ENCODE peak calls at places on chromosomes 6 and 20, in nine cellular contexts. One of them, this sample, is unnamed.

GRCh38 chr6:145453376-145453775 is 281.9 kb downstream of the EPM2A start:
- DNase-seq in H54: no peak
- DNase-seq in SW480: no peak
- DNase-seq in upper lobe of right lung: no peak
- DNase-seq in GM18507: no peak
- DNase-seq in NB4: no peak
- DNase-seq in GM03348: no peak
- DNase-seq in CD8-positive, alpha-beta T cell: no peak
- DNase-seq in skeletal muscle cell: no peak
- DNase-seq in this sample: no peak

GRCh38 chr6:1328129-1328528 is 16.2 kb downstream of the FOXQ1 start:
- DNase-seq in H54: no peak
- DNase-seq in SW480: no peak
- DNase-seq in upper lobe of right lung: no peak
- DNase-seq in GM18507: no peak
- DNase-seq in NB4: no peak
- DNase-seq in GM03348: no peak
- DNase-seq in CD8-positive, alpha-beta T cell: no peak
- DNase-seq in skeletal muscle cell: no peak
- DNase-seq in this sample: no peak

GRCh38 chr20:58705525-58705924 is 12.9 kb downstream of the NPEPL1 start:
- DNase-seq in H54: no peak
- DNase-seq in SW480: no peak
- DNase-seq in upper lobe of right lung: no peak
- DNase-seq in GM18507: no peak
- DNase-seq in NB4: no peak
- DNase-seq in GM03348: no peak
- DNase-seq in CD8-positive, alpha-beta T cell: no peak
- DNase-seq in skeletal muscle cell: no peak
- DNase-seq in this sample: no peak

GRCh38 chr6:154080434-154081189 is 41.6 kb downstream of the OPRM1 start:
- DNase-seq in H54: no peak
- DNase-seq in SW480: no peak
- DNase-seq in upper lobe of right lung: no peak
- DNase-seq in GM18507: no peak
- DNase-seq in NB4: no peak
- DNase-seq in GM03348: no peak
- DNase-seq in CD8-positive, alpha-beta T cell: no peak
- DNase-seq in skeletal muscle cell: no peak
- DNase-seq in this sample: no peak

GRCh38 chr20:49634116-49634515 is 66.2 kb upstream of the PTGIS start:
- DNase-seq in H54: no peak
- DNase-seq in SW480: no peak
- DNase-seq in upper lobe of right lung: no peak
- DNase-seq in GM18507: no peak
- DNase-seq in NB4: no peak
- DNase-seq in GM03348: no peak
- DNase-seq in CD8-positive, alpha-beta T cell: no peak
- DNase-seq in skeletal muscle cell: no peak
- DNase-seq in this sample: no peak

GRCh38 chr6:99195986-99196655 is 153.4 kb downstream of the FAXC start:
- DNase-seq in H54: no peak
- DNase-seq in SW480: no peak
- DNase-seq in upper lobe of right lung: no peak
- DNase-seq in GM18507: no peak
- DNase-seq in NB4: no peak
- DNase-seq in GM03348: no peak
- DNase-seq in CD8-positive, alpha-beta T cell: no peak
- DNase-seq in skeletal muscle cell: no peak
- DNase-seq in this sample: no peak

GRCh38 chr20:59386819-59387218 is 86.4 kb downstream of the EDN3 start:
- DNase-seq in H54: no peak
- DNase-seq in SW480: no peak
- DNase-seq in upper lobe of right lung: no peak
- DNase-seq in GM18507: no peak
- DNase-seq in NB4: no peak
- DNase-seq in GM03348: no peak
- DNase-seq in CD8-positive, alpha-beta T cell: no peak
- DNase-seq in skeletal muscle cell: no peak
- DNase-seq in this sample: no peak

GRCh38 chr6:109978174-109979032 is at the start of gene GPR6:
- DNase-seq in H54: peak; percentile 23
- DNase-seq in SW480: no peak
- DNase-seq in upper lobe of right lung: peak; percentile 83
- DNase-seq in GM18507: no peak
- DNase-seq in NB4: peak; percentile 53
- DNase-seq in GM03348: peak; percentile 83
- DNase-seq in CD8-positive, alpha-beta T cell: peak; percentile 9
- DNase-seq in skeletal muscle cell: peak; percentile 0
- DNase-seq in this sample: peak; percentile 10

GRCh38 chr6:118896339-118897136 is 2.6 kb downstream of the ASF1A start:
- DNase-seq in H54: peak; percentile 6
- DNase-seq in SW480: peak; percentile 69
- DNase-seq in upper lobe of right lung: no peak
- DNase-seq in GM18507: no peak
- DNase-seq in NB4: peak; percentile 78
- DNase-seq in GM03348: peak; percentile 28
- DNase-seq in CD8-positive, alpha-beta T cell: no peak
- DNase-seq in skeletal muscle cell: no peak
- DNase-seq in this sample: no peak

GRCh38 chr20:31758991-31759390 is 19.9 kb downstream of the TPX2 start:
- DNase-seq in H54: no peak
- DNase-seq in SW480: no peak
- DNase-seq in upper lobe of right lung: no peak
- DNase-seq in GM18507: no peak
- DNase-seq in NB4: no peak
- DNase-seq in GM03348: no peak
- DNase-seq in CD8-positive, alpha-beta T cell: no peak
- DNase-seq in skeletal muscle cell: no peak
- DNase-seq in this sample: no peak

GRCh38 chr6:36720251-36721141 is 22.9 kb downstream of the RAB44 start:
- DNase-seq in H54: no peak
- DNase-seq in SW480: no peak
- DNase-seq in upper lobe of right lung: peak; percentile 54
- DNase-seq in GM18507: no peak
- DNase-seq in NB4: no peak
- DNase-seq in GM03348: no peak
- DNase-seq in CD8-positive, alpha-beta T cell: no peak
- DNase-seq in skeletal muscle cell: no peak
- DNase-seq in this sample: no peak

GRCh38 chr6:26159417-26160273 is 72.4 kb downstream of the HFE start:
- DNase-seq in H54: no peak
- DNase-seq in SW480: no peak
- DNase-seq in upper lobe of right lung: no peak
- DNase-seq in GM18507: no peak
- DNase-seq in NB4: peak; percentile 41
- DNase-seq in GM03348: peak; percentile 38
- DNase-seq in CD8-positive, alpha-beta T cell: no peak
- DNase-seq in skeletal muscle cell: no peak
- DNase-seq in this sample: no peak

GRCh38 chr6:105578308-105578707 is 175.4 kb upstream of the PREP start:
- DNase-seq in H54: no peak
- DNase-seq in SW480: no peak
- DNase-seq in upper lobe of right lung: no peak
- DNase-seq in GM18507: no peak
- DNase-seq in NB4: no peak
- DNase-seq in GM03348: no peak
- DNase-seq in CD8-positive, alpha-beta T cell: no peak
- DNase-seq in skeletal muscle cell: no peak
- DNase-seq in this sample: no peak

GRCh38 chr20:16135630-16136029 is 437.6 kb downstream of the KIF16B start:
- DNase-seq in H54: no peak
- DNase-seq in SW480: no peak
- DNase-seq in upper lobe of right lung: no peak
- DNase-seq in GM18507: no peak
- DNase-seq in NB4: no peak
- DNase-seq in GM03348: no peak
- DNase-seq in CD8-positive, alpha-beta T cell: no peak
- DNase-seq in skeletal muscle cell: no peak
- DNase-seq in this sample: no peak

GRCh38 chr6:163529605-163530004 is 115.1 kb downstream of the QKI start:
- DNase-seq in H54: peak; percentile 0
- DNase-seq in SW480: no peak
- DNase-seq in upper lobe of right lung: no peak
- DNase-seq in GM18507: no peak
- DNase-seq in NB4: no peak
- DNase-seq in GM03348: peak; percentile 65
- DNase-seq in CD8-positive, alpha-beta T cell: no peak
- DNase-seq in skeletal muscle cell: peak; percentile 64
- DNase-seq in this sample: peak; percentile 73

GRCh38 chr20:889110-889509 is 27.0 kb downstream of the ANGPT4 start:
- DNase-seq in H54: no peak
- DNase-seq in SW480: no peak
- DNase-seq in upper lobe of right lung: no peak
- DNase-seq in GM18507: no peak
- DNase-seq in NB4: peak; percentile 36
- DNase-seq in GM03348: no peak
- DNase-seq in CD8-positive, alpha-beta T cell: no peak
- DNase-seq in skeletal muscle cell: no peak
- DNase-seq in this sample: no peak

GRCh38 chr6:30163918-30164654 is 740 bp downstream of the TRIM15 start:
- DNase-seq in H54: no peak
- DNase-seq in SW480: no peak
- DNase-seq in upper lobe of right lung: no peak
- DNase-seq in GM18507: no peak
- DNase-seq in NB4: no peak
- DNase-seq in GM03348: no peak
- DNase-seq in CD8-positive, alpha-beta T cell: no peak
- DNase-seq in skeletal muscle cell: no peak
- DNase-seq in this sample: no peak

GRCh38 chr6:75331134-75331533 is 46.5 kb upstream of the TMEM30A start:
- DNase-seq in H54: no peak
- DNase-seq in SW480: no peak
- DNase-seq in upper lobe of right lung: no peak
- DNase-seq in GM18507: no peak
- DNase-seq in NB4: no peak
- DNase-seq in GM03348: peak; percentile 11
- DNase-seq in CD8-positive, alpha-beta T cell: no peak
- DNase-seq in skeletal muscle cell: peak; percentile 45
- DNase-seq in this sample: peak; percentile 76

GRCh38 chr6:54519161-54519560 is 210.9 kb downstream of the TINAG start:
- DNase-seq in H54: no peak
- DNase-seq in SW480: no peak
- DNase-seq in upper lobe of right lung: no peak
- DNase-seq in GM18507: no peak
- DNase-seq in NB4: no peak
- DNase-seq in GM03348: no peak
- DNase-seq in CD8-positive, alpha-beta T cell: no peak
- DNase-seq in skeletal muscle cell: no peak
- DNase-seq in this sample: no peak

GRCh38 chr20:31527266-31527665 is 13.0 kb downstream of the HM13 start:
- DNase-seq in H54: no peak
- DNase-seq in SW480: no peak
- DNase-seq in upper lobe of right lung: no peak
- DNase-seq in GM18507: no peak
- DNase-seq in NB4: no peak
- DNase-seq in GM03348: no peak
- DNase-seq in CD8-positive, alpha-beta T cell: no peak
- DNase-seq in skeletal muscle cell: no peak
- DNase-seq in this sample: no peak

This sample was measured in GM04504.